ENCODE peak calls at places on chromosome 12, in four cellular contexts. Z is testis, B is sigmoid colon, O is SK-N-SH. J is an unnamed sample.
A peak's percentile ranks its signal among the peaks of the same experiment; 100 is the strongest.

GRCh38 chr12:53694746-53695145 is 18.9 kb upstream of the ATP5MC2 start:
- DNase-seq in Z (no peak), B (no peak), O (no peak), J (no peak)

GRCh38 chr12:54033980-54034783 is 1.3 kb downstream of the HOXC5 start:
- DNase-seq in Z (no peak), B (no peak), O (peak; percentile 83), J (no peak)

GRCh38 chr12:42187799-42188198 is 43.1 kb upstream of the GXYLT1 start:
- DNase-seq in Z (no peak), B (no peak), O (no peak), J (peak; percentile 38)

GRCh38 chr12:75909714-75910451 is 121.7 kb downstream of the PHLDA1 start:
- DNase-seq in Z (no peak), B (no peak), O (no peak), J (no peak)

GRCh38 chr12:102955926-102956737 is 1.3 kb upstream of the ASCL1 start:
- DNase-seq in Z (peak; percentile 21), B (no peak), O (peak; percentile 73), J (peak; percentile 24)

GRCh38 chr12:67996347-67996746 is 7.1 kb downstream of the IFNG-AS1 start:
- DNase-seq in Z (no peak), B (no peak), O (no peak), J (no peak)

GRCh38 chr12:67578976-67579661 is 69.4 kb upstream of the DYRK2 start:
- DNase-seq in Z (no peak), B (no peak), O (no peak), J (no peak)

GRCh38 chr12:76337583-76337982 is 10.6 kb downstream of the BBS10 start:
- DNase-seq in Z (no peak), B (no peak), O (no peak), J (no peak)

GRCh38 chr12:106296179-106296877 is 6.2 kb upstream of the TCP11L2 start:
- DNase-seq in Z (no peak), B (no peak), O (no peak), J (no peak)

GRCh38 chr12:3043406-3043805 is 33.8 kb upstream of the TSPAN9 start:
- DNase-seq in Z (no peak), B (peak; percentile 28), O (no peak), J (no peak)

GRCh38 chr12:44835641-44836379 is 40.3 kb downstream of the NELL2 start:
- DNase-seq in Z (no peak), B (no peak), O (no peak), J (no peak)

GRCh38 chr12:101713059-101713682 is 15.7 kb downstream of the CHPT1 start:
- DNase-seq in Z (peak; percentile 85), B (peak; percentile 72), O (no peak), J (peak; percentile 19)

GRCh38 chr12:104132351-104132956 is 5.6 kb downstream of the NFYB start:
- DNase-seq in Z (no peak), B (no peak), O (peak; percentile 62), J (no peak)

GRCh38 chr12:53925006-53925405 is 13.6 kb upstream of the HOXC13 start:
- DNase-seq in Z (no peak), B (no peak), O (no peak), J (no peak)

GRCh38 chr12:100842156-100842555 is 47.6 kb downstream of the ANO4 start:
- DNase-seq in Z (no peak), B (no peak), O (no peak), J (no peak)

GRCh38 chr12:46134205-46134811 is 134.5 kb downstream of the SLC38A1 start:
- DNase-seq in Z (no peak), B (no peak), O (no peak), J (no peak)

GRCh38 chr12:27176765-27177164 is 67.3 kb upstream of the STK38L start:
- DNase-seq in Z (no peak), B (no peak), O (no peak), J (no peak)

GRCh38 chr12:2589381-2589780 is 205.4 kb upstream of the FKBP4 start:
- DNase-seq in Z (no peak), B (peak; percentile 51), O (no peak), J (no peak)

GRCh38 chr12:56110571-56110970 is 5.9 kb upstream of the RPL41 start:
- DNase-seq in Z (no peak), B (no peak), O (no peak), J (no peak)

GRCh38 chr12:52521175-52521574 is 981 bp upstream of the KRT5 start:
- DNase-seq in Z (no peak), B (no peak), O (no peak), J (no peak)

GRCh38 chr12:122870867-122871664 is 24.9 kb downstream of the VPS37B start:
- DNase-seq in Z (peak; percentile 64), B (peak; percentile 72), O (peak; percentile 30), J (peak; percentile 80)

GRCh38 chr12:2451025-2451424 is 343.7 kb upstream of the FKBP4 start:
- DNase-seq in Z (no peak), B (peak; percentile 13), O (no peak), J (no peak)

GRCh38 chr12:123036471-123037285 is 56.2 kb downstream of the ARL6IP4 start:
- DNase-seq in Z (no peak), B (no peak), O (no peak), J (no peak)

GRCh38 chr12:67590122-67590795 is 58.3 kb upstream of the DYRK2 start:
- DNase-seq in Z (no peak), B (no peak), O (peak; percentile 7), J (no peak)

GRCh38 chr12:15527201-15527782 is 205.0 kb downstream of the PTPRO start:
- DNase-seq in Z (no peak), B (no peak), O (no peak), J (no peak)

GRCh38 chr12:76670776-76671175 is 93.1 kb upstream of the ZDHHC17 start:
- DNase-seq in Z (no peak), B (no peak), O (no peak), J (no peak)

DNA sequence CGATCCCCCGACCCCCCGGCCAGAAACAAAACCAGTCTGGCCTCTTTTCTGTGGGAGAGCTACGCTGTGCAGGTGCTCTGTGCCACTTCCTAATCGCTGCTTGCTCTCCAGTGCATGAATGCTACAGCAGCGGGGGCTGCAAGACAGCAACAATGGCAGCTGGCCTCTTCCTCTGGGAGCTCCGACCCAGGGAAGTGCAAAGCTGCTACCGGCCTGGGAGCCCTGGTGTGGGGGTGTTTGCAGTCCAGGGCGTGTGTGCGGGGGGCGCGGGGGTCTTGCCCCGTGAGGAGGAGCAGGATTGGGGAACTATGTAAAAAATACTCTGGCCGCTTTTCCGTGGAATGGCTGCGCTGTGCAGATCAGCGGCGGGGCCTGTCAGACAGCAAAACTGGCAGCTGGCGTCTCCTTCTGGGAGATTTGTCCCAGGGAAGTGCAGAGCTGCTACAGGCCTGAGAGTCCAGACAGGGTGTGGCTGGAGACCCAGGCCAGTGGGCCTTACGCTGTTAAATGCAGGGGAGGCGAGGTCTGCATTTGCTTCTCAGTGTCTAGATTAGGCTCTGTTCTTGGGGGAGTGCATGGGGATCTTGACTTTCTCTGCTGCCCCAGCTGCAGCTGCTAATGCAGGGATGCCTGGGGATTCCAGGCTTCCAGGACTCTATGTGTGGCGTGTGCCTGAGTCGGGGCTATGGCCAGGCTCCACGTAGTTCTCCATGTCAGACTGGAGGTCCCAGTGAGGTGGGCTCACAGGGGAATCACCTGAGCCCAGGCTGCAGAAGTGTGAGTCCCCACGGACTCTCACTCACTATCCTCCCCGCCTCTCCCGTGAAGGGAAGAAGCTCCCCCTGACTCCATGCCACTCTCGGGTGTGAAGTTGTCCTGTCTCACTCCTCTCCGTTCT is 344.5 kb downstream of the AEBP2 start:
- DNase-seq in Z (peak; percentile 23), B (no peak), O (no peak), J (peak; percentile 14)
- H3K27ac ChIP-seq in Z (no peak overlapping the region), B (no peak overlapping the region), O (no peak overlapping the region), J (no peak overlapping the region)

DNA sequence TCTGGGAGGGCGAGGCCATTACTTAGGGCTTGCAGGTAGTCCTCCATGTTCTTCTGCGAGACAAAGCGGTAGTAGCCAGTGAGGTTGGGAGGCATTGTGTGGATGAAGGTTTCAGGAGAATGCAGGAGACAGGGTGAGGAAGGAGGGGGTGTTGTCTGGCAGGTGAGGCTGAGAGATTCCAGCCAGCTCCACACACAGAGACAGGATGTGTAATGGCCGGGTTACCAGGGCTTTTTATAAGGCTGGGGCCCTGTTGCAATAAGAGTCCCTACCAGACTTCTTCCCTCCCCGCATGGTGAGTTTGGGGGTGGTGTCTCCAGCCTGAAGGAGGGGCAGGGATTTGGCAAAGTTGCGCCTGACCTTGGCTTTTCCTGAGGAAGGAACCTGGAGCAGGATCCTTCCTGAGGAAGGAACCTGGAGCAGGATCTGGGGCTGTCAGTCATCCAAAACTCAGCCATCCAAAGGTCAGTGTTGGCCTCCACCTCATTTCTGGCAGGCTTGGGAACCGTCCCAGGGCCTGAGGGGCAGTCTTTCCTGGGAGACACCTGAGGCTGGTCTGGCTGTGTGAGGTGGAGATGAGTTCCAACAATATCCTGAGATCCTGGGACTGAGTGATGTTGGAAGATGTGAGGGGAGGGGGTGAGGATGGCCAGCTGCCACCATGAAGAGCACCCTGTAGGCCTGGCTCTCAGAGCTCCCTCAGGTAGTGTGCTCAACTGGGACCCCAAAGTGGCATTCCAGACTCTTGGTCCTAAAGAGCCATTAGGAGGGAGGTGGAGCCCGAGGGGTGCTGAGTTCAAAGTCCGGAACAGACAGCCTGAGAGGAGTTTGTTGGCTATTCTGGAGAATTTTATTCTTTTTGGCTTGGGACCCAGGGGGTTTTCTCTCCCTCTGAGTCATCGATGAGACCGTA is at the start of gene RBP5:
- DNase-seq in Z (no peak), B (no peak), O (no peak), J (no peak)
- H3K27ac ChIP-seq in Z (peak within 1 kb of the TSS; percentile 82), B (peak within 1 kb of the TSS; percentile 67), O (peak within 1 kb of the TSS; percentile 67), J (peak within 1 kb of the TSS; percentile 50)

GRCh38 chr12:113372371-113372770 is 14.0 kb downstream of the PLBD2 start:
- DNase-seq in Z (no peak), B (no peak), O (no peak), J (no peak)

GRCh38 chr12:113371808-113372207 is 13.4 kb downstream of the PLBD2 start:
- DNase-seq in Z (no peak), B (no peak), O (no peak), J (no peak)

GRCh38 chr12:113373440-113373839 is 15.1 kb downstream of the PLBD2 start:
- DNase-seq in Z (no peak), B (no peak), O (no peak), J (no peak)

GRCh38 chr12:113374823-113375428 is 16.5 kb downstream of the PLBD2 start:
- DNase-seq in Z (no peak), B (no peak), O (no peak), J (no peak)

DNA sequence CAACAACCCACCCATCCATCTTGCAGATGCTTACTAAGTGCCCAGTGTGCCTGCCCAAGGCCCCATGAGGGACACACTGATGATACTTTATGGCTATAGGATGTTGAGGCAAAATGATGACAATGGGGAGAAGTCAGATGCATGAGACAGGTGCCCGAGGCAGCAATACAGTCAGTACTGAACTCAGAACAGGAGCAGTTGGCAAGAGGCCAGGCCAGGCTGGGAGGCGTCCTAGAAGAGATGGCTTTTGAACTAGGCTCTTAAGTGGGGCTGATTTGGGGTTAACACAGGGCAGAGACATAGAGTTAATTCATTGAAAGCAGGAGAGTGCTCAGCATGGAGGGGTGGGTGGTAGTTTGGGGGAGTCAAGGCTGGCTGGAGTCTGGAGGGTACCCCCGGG is 15.6 kb downstream of the PLBD2 start:
- DNase-seq in Z (peak; percentile 25), B (no peak), O (no peak), J (peak; percentile 14)
- H3K27ac ChIP-seq in Z (no peak overlapping the region), B (no peak overlapping the region), O (no peak overlapping the region), J (no peak overlapping the region)

DNA sequence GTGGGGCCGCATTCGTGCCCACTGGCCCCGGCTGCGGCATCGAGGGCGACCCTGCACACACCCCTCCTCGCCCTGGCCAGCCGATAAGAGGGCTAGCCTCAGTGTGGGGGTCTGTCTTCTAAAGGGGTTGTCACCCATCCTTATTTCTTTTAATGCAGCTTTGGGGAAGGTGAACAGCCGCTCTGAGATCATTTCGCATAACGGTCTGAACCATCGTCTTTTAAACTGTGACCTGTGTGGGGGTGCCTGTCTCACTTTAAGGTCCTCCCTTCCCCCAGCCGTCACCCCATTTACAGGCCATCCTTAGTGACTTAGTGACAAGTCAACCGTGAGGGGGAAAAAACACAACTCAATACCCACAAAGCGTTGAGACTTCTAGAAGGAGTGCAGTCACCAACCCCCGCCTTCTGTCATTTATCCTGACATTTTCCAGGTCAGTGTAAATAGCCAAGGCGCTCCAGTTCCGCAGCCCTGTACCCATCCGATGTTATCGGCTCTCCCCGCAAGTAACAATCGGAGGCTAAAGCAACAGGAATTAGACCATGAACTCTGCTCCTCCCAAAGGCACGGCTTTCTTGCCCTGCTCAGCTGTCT is 469 bp upstream of the DENND5B start:
- DNase-seq in Z (peak; percentile 57), B (peak; percentile 68), O (peak; percentile 73), J (peak; percentile 50)
- H3K27ac ChIP-seq in Z (peak overlapping the region; percentile 97), B (peak overlapping the region; percentile 98), O (peak overlapping the region; percentile 89), J (peak overlapping the region; percentile 95)

J was measured in thyroid gland.